ENCODE peak calls at places on chromosomes 3 and 15, in ten cellular contexts. G is mesothelial cell of epicardium; B is activated naive CD4-positive, alpha-beta T cell treated with Interleukin-2 at 50 U/mL for 16 hours; W is activated T-helper 2 cell treated with anti-CD3 and anti-CD28 coated beads, Interferon-gamma antibody, Interleukin-2, Interleukin-4, amounts not matched to agents 10 μg/mL and 5 μg/mL and 100 μg/mL, durations not matched to agents 14 hours and 24 hours and 36 hours; I is epithelial cell of prostate; R is activated CD4-positive, alpha-beta T cell treated with anti-CD3 and anti-CD28 coated beads for 24 hours; V is nephron progenitor cell; Q is neuronal stem cell; F is SK-MEL-5; E is neural progenitor cell. Z is an unnamed sample.

GRCh38 chr3:102189564-102190339 is 245.1 kb upstream of the ZPLD1 start:
- DNase-seq in G (no peak), B (no peak), W (no peak), I (peak; percentile 65), R (no peak), V (no peak), Q (no peak), F (no peak), E (no peak), Z (no peak)

GRCh38 chr3:131216801-131217200 is 164.8 kb upstream of the NUDT16 start:
- DNase-seq in G (no peak), B (no peak), W (no peak), I (peak; percentile 29), R (no peak), V (no peak), Q (no peak), F (no peak), E (peak; percentile 6), Z (peak; percentile 19)

GRCh38 chr15:72912121-72912520 is 128.6 kb upstream of the ADPGK start:
- DNase-seq in G (no peak), B (no peak), W (no peak), I (no peak), R (no peak), V (no peak), Q (no peak), F (no peak), E (no peak), Z (no peak)

GRCh38 chr15:64216722-64217428 is 54.1 kb upstream of the PPIB start:
- DNase-seq in G (no peak), B (no peak), W (no peak), I (no peak), R (no peak), V (no peak), Q (no peak), F (peak; percentile 43), E (no peak), Z (no peak)

GRCh38 chr3:192422998-192423349 is 304.4 kb downstream of the FGF12 start:
- DNase-seq in G (no peak), B (no peak), W (no peak), I (no peak), R (no peak), V (no peak), Q (no peak), F (peak; percentile 45), E (peak; percentile 34), Z (peak; percentile 33)

GRCh38 chr3:118781879-118782278 is 252.8 kb downstream of the IGSF11 start:
- DNase-seq in G (no peak), B (no peak), W (no peak), I (no peak), R (no peak), V (no peak), Q (no peak), F (no peak), E (no peak), Z (no peak)

GRCh38 chr3:186097663-186098451 is 11.0 kb downstream of the ETV5 start:
- DNase-seq in G (peak; percentile 64), B (no peak), W (no peak), I (peak; percentile 57), R (no peak), V (peak; percentile 71), Q (peak; percentile 96), F (peak; percentile 100), E (peak; percentile 95), Z (peak; percentile 94)

GRCh38 chr3:80663426-80663825 is 895.6 kb upstream of the ROBO1 start:
- DNase-seq in G (no peak), B (no peak), W (no peak), I (no peak), R (no peak), V (no peak), Q (no peak), F (no peak), E (no peak), Z (no peak)

GRCh38 chr3:71903141-71903540 is 118.2 kb upstream of the PROK2 start:
- DNase-seq in G (no peak), B (no peak), W (no peak), I (no peak), R (no peak), V (no peak), Q (no peak), F (no peak), E (no peak), Z (no peak)

GRCh38 chr15:86609275-86609674 is 529.6 kb downstream of the AGBL1 start:
- DNase-seq in G (no peak), B (no peak), W (no peak), I (no peak), R (no peak), V (no peak), Q (no peak), F (no peak), E (no peak), Z (no peak)

GRCh38 chr3:141280690-141281089 is 49.1 kb downstream of the PXYLP1 start:
- DNase-seq in G (no peak), B (no peak), W (no peak), I (no peak), R (no peak), V (no peak), Q (no peak), F (peak; percentile 36), E (no peak), Z (no peak)

GRCh38 chr3:31079691-31080090 is 185.2 kb upstream of the GADL1 start:
- DNase-seq in G (no peak), B (no peak), W (no peak), I (no peak), R (no peak), V (no peak), Q (no peak), F (no peak), E (no peak), Z (no peak)

GRCh38 chr3:20849975-20850374 is 664.0 kb upstream of the SGO1 start:
- DNase-seq in G (no peak), B (no peak), W (no peak), I (no peak), R (no peak), V (no peak), Q (no peak), F (no peak), E (no peak), Z (no peak)

GRCh38 chr3:155409336-155409735 is 115.9 kb upstream of the STRIT1 start:
- DNase-seq in G (no peak), B (no peak), W (no peak), I (no peak), R (no peak), V (no peak), Q (no peak), F (no peak), E (no peak), Z (no peak)

GRCh38 chr15:55993804-55994539 is 560 bp upstream of the NEDD4 start:
- DNase-seq in G (peak; percentile 40), B (no peak), W (no peak), I (no peak), R (no peak), V (no peak), Q (peak; percentile 54), F (peak; percentile 41), E (peak; percentile 78), Z (peak; percentile 83)

GRCh38 chr15:64619880-64620839 is 155.2 kb downstream of the RBPMS2 start:
- DNase-seq in G (no peak), B (no peak), W (no peak), I (peak; percentile 60), R (no peak), V (no peak), Q (no peak), F (no peak), E (no peak), Z (no peak)

GRCh38 chr3:16596352-16597032 is 8.7 kb downstream of the DAZL start:
- DNase-seq in G (no peak), B (peak; percentile 30), W (no peak), I (no peak), R (no peak), V (no peak), Q (no peak), F (no peak), E (no peak), Z (no peak)

Z was measured in retina.